ENCODE peak calls at places on chromosomes 1 and 21, in six cellular contexts. R is GM20000, N is epithelial cell of esophagus, X is cardiac fibroblast, T is foreskin fibroblast, H is HFFc6. Z is an unnamed sample.

GRCh38 chr1:183270541-183271141 is 84.6 kb downstream of the LAMC2 start:
- DNase-seq in T (peak; percentile 93), X (peak; percentile 91), R (no peak), N (no peak), H (peak; percentile 95), Z (no peak)

GRCh38 chr1:11855430-11855829 is 3.3 kb downstream of the NPPB start:
- DNase-seq in X (no peak), N (peak; percentile 21), T (no peak), R (no peak), H (no peak), Z (no peak)

GRCh38 chr21:31498985-31499384 is 154.9 kb upstream of the TIAM1 start:
- DNase-seq in X (no peak), N (no peak), H (no peak), T (no peak), R (no peak), Z (no peak)

GRCh38 chr1:84037758-84038611 is 39.1 kb upstream of the TTLL7 start:
- DNase-seq in N (peak; percentile 84), R (no peak), H (no peak), T (no peak), X (no peak), Z (no peak)

GRCh38 chr1:85316324-85316723 is 39.9 kb upstream of the BCL10 start:
- DNase-seq in N (no peak), R (no peak), H (no peak), X (no peak), T (no peak), Z (no peak)

GRCh38 chr1:107829083-107829771 is 135.8 kb downstream of the VAV3 start:
- DNase-seq in T (no peak), N (no peak), R (no peak), H (no peak), X (peak; percentile 11), Z (no peak)

GRCh38 chr1:186730951-186731350 is 50.7 kb upstream of the PTGS2 start:
- DNase-seq in T (no peak), H (no peak), X (no peak), R (no peak), N (no peak), Z (no peak)

GRCh38 chr1:178529364-178530036 is 16.6 kb downstream of the TEX35 start:
- DNase-seq in N (peak; percentile 79), H (no peak), T (no peak), R (no peak), X (no peak), Z (no peak)

GRCh38 chr1:211247921-211248320 is 11.2 kb upstream of the RCOR3 start:
- DNase-seq in N (no peak), H (no peak), R (no peak), T (no peak), X (peak; percentile 26), Z (no peak)

GRCh38 chr1:173276922-173277800 is 70.0 kb upstream of the TNFSF4 start:
- DNase-seq in H (no peak), R (no peak), N (no peak), X (no peak), T (no peak), Z (no peak)

GRCh38 chr1:118985611-118986290 is 2.4 kb downstream of the TBX15 start:
- DNase-seq in H (no peak), X (no peak), R (peak; percentile 14), N (no peak), T (no peak), Z (no peak)

GRCh38 chr1:184379111-184379752 is 7.6 kb upstream of the C1orf21 start:
- DNase-seq in T (no peak), R (no peak), X (no peak), H (no peak), N (peak; percentile 29), Z (no peak)
- TF ChIP-seq CTCF in T (no peak), R (no peak), X (peak; percentile 3), H (peak; percentile 26), N (peak; percentile 26), Z (no peak)

GRCh38 chr1:154972517-154973343 is 1.8 kb upstream of the CKS1B start:
- DNase-seq in T (peak; percentile 97), H (peak; percentile 95), N (peak; percentile 98), X (peak; percentile 99), R (no peak), Z (peak; percentile 79)

GRCh38 chr1:154974086-154974807 is at the start of gene CKS1B:
- DNase-seq in X (peak; percentile 100), N (peak; percentile 100), T (peak; percentile 100), H (peak; percentile 100), R (peak; percentile 92), Z (peak; percentile 91)

GRCh38 chr1:154972213-154972516 is 1.6 kb upstream of the SHC1 start:
- DNase-seq in R (no peak), H (no peak), T (no peak), N (no peak), X (no peak), Z (no peak)

GRCh38 chr1:154974808-154975408 is 427 bp downstream of the CKS1B start:
- DNase-seq in H (peak; percentile 89), T (peak; percentile 91), R (peak; percentile 87), X (peak; percentile 97), N (peak; percentile 94), Z (peak; percentile 93)

DNA sequence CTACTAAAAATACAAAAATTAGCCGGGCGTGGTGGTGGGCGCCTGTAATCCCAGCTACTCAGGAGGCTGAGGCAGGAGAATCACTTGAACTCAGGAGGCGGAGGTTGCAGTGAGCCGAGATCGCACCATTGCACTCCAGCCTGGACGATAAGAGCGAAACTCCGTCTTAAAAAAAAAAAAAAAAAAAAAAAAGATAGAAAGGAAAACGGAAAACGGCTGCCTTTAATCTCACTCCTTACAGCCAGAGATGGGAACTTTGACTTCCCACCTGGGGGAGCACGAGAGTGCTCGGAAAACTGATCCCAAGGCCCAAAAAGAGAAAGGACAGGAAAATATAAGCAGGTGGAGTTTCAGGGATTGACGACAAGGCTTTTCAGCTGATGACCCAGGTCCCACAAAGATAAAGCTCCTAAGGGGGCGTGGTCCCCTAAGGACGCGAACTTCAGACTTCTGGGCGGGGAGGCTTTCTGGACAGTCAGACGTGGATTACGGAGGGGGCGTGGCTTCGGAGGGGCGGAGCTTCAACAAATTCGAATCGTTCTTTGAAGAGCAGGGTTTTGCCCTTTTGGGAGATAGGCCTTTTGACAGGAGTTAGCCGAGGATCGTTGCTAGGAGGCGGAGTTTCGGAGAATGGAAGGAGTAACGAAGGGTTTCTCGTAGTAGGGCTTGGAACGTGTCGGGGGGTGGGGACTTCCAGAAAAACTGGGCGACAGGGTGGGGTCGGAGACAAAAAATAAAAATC is 966 bp upstream of the CKS1B start:
- DNase-seq in X (peak; percentile 99), T (peak; percentile 97), R (peak; percentile 88), H (peak; percentile 97), N (peak; percentile 98), Z (peak; percentile 94)
- TF ChIP-seq CTCF in X (peak; percentile 8), T (peak; percentile 18), R (no peak), H (peak; percentile 36), N (peak; percentile 43), Z (no peak)

GRCh38 chr1:6490181-6491075 is 1.0 kb downstream of the PLEKHG5 start:
- DNase-seq in R (peak; percentile 80), N (peak; percentile 89), H (peak; percentile 64), X (peak; percentile 80), T (peak; percentile 70), Z (peak; percentile 68)
- TF ChIP-seq CTCF in R (no peak), N (no peak), H (peak; percentile 60), X (no peak), T (no peak), Z (peak; percentile 25)

GRCh38 chr1:240094043-240094722 is 2.5 kb downstream of the FMN2 start:
- DNase-seq in X (no peak), T (no peak), H (no peak), R (no peak), N (no peak), Z (no peak)

GRCh38 chr1:240093120-240093961 is 1.7 kb downstream of the FMN2 start:
- DNase-seq in X (no peak), N (no peak), H (no peak), T (no peak), R (peak; percentile 20), Z (peak; percentile 29)

GRCh38 chr1:240091614-240092300 is at the start of gene FMN2:
- DNase-seq in T (peak; percentile 73), N (no peak), R (peak; percentile 33), H (peak; percentile 55), X (peak; percentile 2), Z (peak; percentile 31)

GRCh38 chr1:240091201-240091600 is 482 bp upstream of the FMN2 start:
- DNase-seq in N (no peak), T (no peak), H (no peak), R (no peak), X (no peak), Z (no peak)

GRCh38 chr1:240092301-240093119 is 827 bp downstream of the FMN2 start:
- DNase-seq in T (peak; percentile 68), H (peak; percentile 60), N (peak; percentile 12), R (peak; percentile 32), X (peak; percentile 41), Z (peak; percentile 49)
- TF ChIP-seq CTCF in T (peak; percentile 24), H (peak; percentile 67), N (no peak), R (no peak), X (no peak), Z (no peak)

GRCh38 chr1:213065800-213066199 is 14.8 kb downstream of the RPS6KC1 start:
- DNase-seq in X (no peak), N (no peak), H (no peak), R (no peak), T (no peak), Z (no peak)

GRCh38 chr1:213057264-213058059 is 6.4 kb downstream of the RPS6KC1 start:
- DNase-seq in R (no peak), N (no peak), H (no peak), X (no peak), T (no peak), Z (no peak)

GRCh38 chr1:213060836-213061235 is 9.8 kb downstream of the RPS6KC1 start:
- DNase-seq in X (no peak), H (no peak), T (no peak), N (no peak), R (no peak), Z (no peak)

GRCh38 chr1:213066363-213066762 is 15.3 kb downstream of the RPS6KC1 start:
- DNase-seq in R (no peak), X (no peak), H (no peak), N (no peak), T (no peak), Z (no peak)

GRCh38 chr1:213061263-213061662 is 10.2 kb downstream of the RPS6KC1 start:
- DNase-seq in X (no peak), T (no peak), H (no peak), N (no peak), R (no peak), Z (no peak)
- TF ChIP-seq CTCF in X (no peak), T (no peak), H (no peak), N (peak; percentile 28), R (no peak), Z (no peak)

Z was measured in endothelial cell.